ENCODE peak calls at places on chromosomes 6 and 20, in eight cellular contexts. One of them, this sample, is unnamed.
A peak's percentile ranks its signal among the peaks of the same experiment; 100 is the strongest.

GRCh38 chr20:36703530-36703929 is 42.4 kb downstream of the NDRG3 start:
- ATAC-seq in K562: no peak
- ATAC-seq in HepG2: no peak
- ATAC-seq in Panc1: no peak
- ATAC-seq in upper lobe of left lung: no peak
- ATAC-seq in HCT116: no peak
- ATAC-seq in GM12878: no peak
- ATAC-seq in GM23338: no peak
- ATAC-seq in this sample: no peak

GRCh38 chr6:157134402-157135074 is 188.8 kb downstream of the TMEM242 start:
- ATAC-seq in GM12878: no peak
- ATAC-seq in K562: peak; percentile 53
- ATAC-seq in GM23338: no peak
- ATAC-seq in upper lobe of left lung: peak; percentile 53
- ATAC-seq in HepG2: no peak
- ATAC-seq in HCT116: no peak
- ATAC-seq in Panc1: no peak
- ATAC-seq in this sample: no peak

GRCh38 chr6:73774311-73774766 is 78.3 kb downstream of the CD109 start:
- ATAC-seq in HepG2: peak; percentile 44
- ATAC-seq in HCT116: peak; percentile 88
- ATAC-seq in K562: no peak
- ATAC-seq in upper lobe of left lung: peak; percentile 75
- ATAC-seq in Panc1: peak; percentile 95
- ATAC-seq in GM12878: peak; percentile 55
- ATAC-seq in GM23338: no peak
- ATAC-seq in this sample: peak; percentile 70

GRCh38 chr20:4665591-4665990 is 56.1 kb upstream of the PRND start:
- ATAC-seq in GM23338: no peak
- ATAC-seq in HCT116: no peak
- ATAC-seq in upper lobe of left lung: no peak
- ATAC-seq in Panc1: no peak
- ATAC-seq in K562: no peak
- ATAC-seq in GM12878: peak; percentile 25
- ATAC-seq in HepG2: no peak
- ATAC-seq in this sample: no peak

GRCh38 chr6:164039954-164040375 is 625.4 kb downstream of the QKI start:
- ATAC-seq in GM23338: no peak
- ATAC-seq in upper lobe of left lung: peak; percentile 61
- ATAC-seq in GM12878: no peak
- ATAC-seq in Panc1: no peak
- ATAC-seq in HCT116: no peak
- ATAC-seq in HepG2: no peak
- ATAC-seq in K562: peak; percentile 97
- ATAC-seq in this sample: peak; percentile 25

GRCh38 chr6:136890986-136891385 is 31.1 kb upstream of the SLC35D3 start:
- ATAC-seq in upper lobe of left lung: no peak
- ATAC-seq in GM12878: no peak
- ATAC-seq in HCT116: no peak
- ATAC-seq in HepG2: no peak
- ATAC-seq in GM23338: no peak
- ATAC-seq in K562: no peak
- ATAC-seq in Panc1: no peak
- ATAC-seq in this sample: no peak

GRCh38 chr6:28867078-28867414 is 56.7 kb downstream of the TRIM27 start:
- ATAC-seq in GM23338: peak; percentile 8
- ATAC-seq in GM12878: no peak
- ATAC-seq in Panc1: no peak
- ATAC-seq in HepG2: peak; percentile 11
- ATAC-seq in upper lobe of left lung: peak; percentile 24
- ATAC-seq in HCT116: no peak
- ATAC-seq in K562: peak; percentile 51
- ATAC-seq in this sample: no peak

GRCh38 chr6:169075211-169075621 is 178.4 kb downstream of the THBS2 start:
- ATAC-seq in GM23338: no peak
- ATAC-seq in HCT116: no peak
- ATAC-seq in Panc1: no peak
- ATAC-seq in K562: no peak
- ATAC-seq in HepG2: no peak
- ATAC-seq in GM12878: no peak
- ATAC-seq in upper lobe of left lung: peak; percentile 62
- ATAC-seq in this sample: peak; percentile 82

GRCh38 chr6:155352130-155352420 is 37.8 kb upstream of the TFB1M start:
- ATAC-seq in GM12878: no peak
- ATAC-seq in upper lobe of left lung: no peak
- ATAC-seq in Panc1: no peak
- ATAC-seq in GM23338: no peak
- ATAC-seq in HCT116: no peak
- ATAC-seq in K562: no peak
- ATAC-seq in HepG2: no peak
- ATAC-seq in this sample: no peak

GRCh38 chr6:36050947-36051710 is 23.5 kb downstream of the MAPK14 start:
- ATAC-seq in HCT116: no peak
- ATAC-seq in upper lobe of left lung: peak; percentile 67
- ATAC-seq in HepG2: no peak
- ATAC-seq in K562: no peak
- ATAC-seq in GM23338: no peak
- ATAC-seq in Panc1: no peak
- ATAC-seq in GM12878: peak; percentile 17
- ATAC-seq in this sample: peak; percentile 50

GRCh38 chr20:3276400-3277015 is 37.5 kb upstream of the SLC4A11 start:
- ATAC-seq in K562: peak; percentile 95
- ATAC-seq in Panc1: peak; percentile 46
- ATAC-seq in upper lobe of left lung: peak; percentile 44
- ATAC-seq in HepG2: peak; percentile 87
- ATAC-seq in GM12878: peak; percentile 83
- ATAC-seq in GM23338: peak; percentile 88
- ATAC-seq in HCT116: peak; percentile 92
- ATAC-seq in this sample: no peak

GRCh38 chr20:47468290-47469050 is 33.2 kb upstream of the NCOA3 start:
- ATAC-seq in GM12878: peak; percentile 90
- ATAC-seq in GM23338: no peak
- ATAC-seq in HepG2: no peak
- ATAC-seq in upper lobe of left lung: no peak
- ATAC-seq in Panc1: no peak
- ATAC-seq in HCT116: no peak
- ATAC-seq in K562: peak; percentile 50
- ATAC-seq in this sample: no peak

GRCh38 chr6:142819603-142820335 is 125.2 kb downstream of the HIVEP2 start:
- ATAC-seq in HCT116: no peak
- ATAC-seq in GM23338: peak; percentile 22
- ATAC-seq in GM12878: peak; percentile 67
- ATAC-seq in HepG2: no peak
- ATAC-seq in K562: peak; percentile 22
- ATAC-seq in Panc1: peak; percentile 85
- ATAC-seq in upper lobe of left lung: peak; percentile 56
- ATAC-seq in this sample: peak; percentile 29

GRCh38 chr6:27545271-27546046 is 72.6 kb upstream of the ZNF184 start:
- ATAC-seq in Panc1: peak; percentile 85
- ATAC-seq in GM23338: peak; percentile 45
- ATAC-seq in HepG2: peak; percentile 80
- ATAC-seq in upper lobe of left lung: no peak
- ATAC-seq in GM12878: peak; percentile 84
- ATAC-seq in HCT116: peak; percentile 67
- ATAC-seq in K562: peak; percentile 62
- ATAC-seq in this sample: no peak

GRCh38 chr6:3312604-3313167 is 53.9 kb downstream of the PSMG4 start:
- ATAC-seq in upper lobe of left lung: peak; percentile 52
- ATAC-seq in GM23338: no peak
- ATAC-seq in HepG2: no peak
- ATAC-seq in Panc1: no peak
- ATAC-seq in GM12878: no peak
- ATAC-seq in K562: peak; percentile 27
- ATAC-seq in HCT116: no peak
- ATAC-seq in this sample: peak; percentile 59

GRCh38 chr20:49346682-49347081 is 68.8 kb upstream of the ZNFX1 start:
- ATAC-seq in GM12878: peak; percentile 45
- ATAC-seq in HepG2: peak; percentile 89
- ATAC-seq in upper lobe of left lung: no peak
- ATAC-seq in K562: peak; percentile 84
- ATAC-seq in GM23338: peak; percentile 45
- ATAC-seq in HCT116: peak; percentile 80
- ATAC-seq in Panc1: peak; percentile 68
- ATAC-seq in this sample: no peak

GRCh38 chr6:39772559-39773283 is 19.5 kb upstream of the DAAM2 start:
- ATAC-seq in HCT116: no peak
- ATAC-seq in HepG2: no peak
- ATAC-seq in Panc1: no peak
- ATAC-seq in GM23338: no peak
- ATAC-seq in K562: no peak
- ATAC-seq in GM12878: no peak
- ATAC-seq in upper lobe of left lung: peak; percentile 42
- ATAC-seq in this sample: peak; percentile 85

GRCh38 chr6:39777661-39778060 is 14.5 kb upstream of the DAAM2 start:
- ATAC-seq in GM12878: no peak
- ATAC-seq in K562: no peak
- ATAC-seq in Panc1: no peak
- ATAC-seq in upper lobe of left lung: no peak
- ATAC-seq in GM23338: no peak
- ATAC-seq in HCT116: no peak
- ATAC-seq in HepG2: no peak
- ATAC-seq in this sample: peak; percentile 62

GRCh38 chr6:39776581-39776980 is 15.6 kb upstream of the DAAM2 start:
- ATAC-seq in HCT116: no peak
- ATAC-seq in upper lobe of left lung: no peak
- ATAC-seq in GM23338: peak; percentile 46
- ATAC-seq in K562: no peak
- ATAC-seq in Panc1: no peak
- ATAC-seq in GM12878: no peak
- ATAC-seq in HepG2: no peak
- ATAC-seq in this sample: no peak

GRCh38 chr6:39778581-39779270 is 13.4 kb upstream of the DAAM2 start:
- ATAC-seq in upper lobe of left lung: no peak
- ATAC-seq in GM12878: no peak
- ATAC-seq in Panc1: no peak
- ATAC-seq in GM23338: no peak
- ATAC-seq in HepG2: no peak
- ATAC-seq in K562: no peak
- ATAC-seq in HCT116: no peak
- ATAC-seq in this sample: no peak

DNA sequence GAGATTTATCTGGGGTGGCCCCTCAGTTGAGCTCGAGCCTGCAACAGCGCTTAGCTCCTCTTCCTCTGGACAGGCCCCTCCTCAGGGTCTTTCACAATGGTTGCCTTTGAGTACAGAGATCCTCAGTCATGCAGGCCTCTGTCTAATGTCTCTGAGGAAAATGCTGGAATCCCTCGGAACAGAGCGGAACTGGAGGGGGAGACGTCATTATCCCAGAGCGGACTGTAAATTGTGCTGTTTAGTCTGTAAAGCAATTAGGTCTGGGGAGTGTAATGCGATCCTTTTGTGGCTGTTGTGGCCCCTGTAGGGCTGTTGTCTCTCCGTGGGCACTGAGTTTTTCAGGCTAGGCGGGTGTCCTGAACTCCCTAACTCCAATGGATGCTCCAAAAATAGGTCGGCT is 15.0 kb upstream of the DAAM2 start:
- ATAC-seq in Panc1: no peak
- ATAC-seq in upper lobe of left lung: no peak
- ATAC-seq in GM12878: no peak
- ATAC-seq in GM23338: peak; percentile 77
- ATAC-seq in HCT116: no peak
- ATAC-seq in K562: no peak
- ATAC-seq in HepG2: no peak
- ATAC-seq in this sample: peak; percentile 3
- TF ChIP-seq CTCF in Panc1: no peak
- TF ChIP-seq CTCF in upper lobe of left lung: no peak
- TF ChIP-seq CTCF in GM12878: no peak
- TF ChIP-seq CTCF in GM23338: no peak
- TF ChIP-seq CTCF in HCT116: no peak
- TF ChIP-seq CTCF in K562: no peak
- TF ChIP-seq CTCF in HepG2: no peak
- TF ChIP-seq CTCF in this sample: no peak

DNA sequence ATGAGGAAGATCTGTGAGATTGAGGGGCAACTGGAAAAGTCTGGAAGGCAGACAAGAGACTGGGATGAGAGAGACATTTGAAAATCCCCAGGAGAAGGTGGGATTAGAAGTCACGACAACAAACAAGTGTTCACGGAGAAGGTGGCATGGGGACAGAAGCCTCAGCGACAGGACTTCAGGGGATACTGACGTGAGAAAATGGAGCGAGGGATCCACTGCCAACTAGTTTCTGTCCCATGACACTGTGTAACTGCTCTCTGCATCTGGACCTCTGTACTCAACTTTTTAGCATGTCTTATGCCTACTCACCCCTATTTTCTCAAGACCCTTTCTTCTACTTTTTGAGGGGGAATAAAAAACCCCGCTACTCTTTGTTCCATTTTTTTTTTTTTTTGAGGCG is 18.3 kb upstream of the ZBTB2 start:
- ATAC-seq in Panc1: no peak
- ATAC-seq in K562: no peak
- ATAC-seq in upper lobe of left lung: no peak
- ATAC-seq in GM23338: no peak
- ATAC-seq in GM12878: no peak
- ATAC-seq in HCT116: no peak
- ATAC-seq in HepG2: peak; percentile 2
- ATAC-seq in this sample: no peak
- TF ChIP-seq POLR2AphosphoS5 in Panc1: no peak
- TF ChIP-seq POLR2AphosphoS5 in K562: no peak
- TF ChIP-seq POLR2AphosphoS5 in upper lobe of left lung: no peak
- TF ChIP-seq POLR2AphosphoS5 in GM23338: no peak
- TF ChIP-seq POLR2AphosphoS5 in GM12878: no peak
- TF ChIP-seq POLR2AphosphoS5 in HCT116: no peak
- TF ChIP-seq POLR2AphosphoS5 in HepG2: no peak
- TF ChIP-seq POLR2AphosphoS5 in this sample: no peak

GRCh38 chr6:42301986-42302385 is 84.3 kb upstream of the MRPS10 start:
- ATAC-seq in K562: no peak
- ATAC-seq in upper lobe of left lung: no peak
- ATAC-seq in GM23338: peak; percentile 40
- ATAC-seq in GM12878: no peak
- ATAC-seq in HCT116: no peak
- ATAC-seq in HepG2: no peak
- ATAC-seq in Panc1: no peak
- ATAC-seq in this sample: no peak
- TF ChIP-seq CTCF in K562: no peak
- TF ChIP-seq CTCF in upper lobe of left lung: no peak
- TF ChIP-seq CTCF in GM23338: no peak
- TF ChIP-seq CTCF in GM12878: no peak
- TF ChIP-seq CTCF in HCT116: no peak
- TF ChIP-seq CTCF in HepG2: no peak
- TF ChIP-seq CTCF in Panc1: no peak
- TF ChIP-seq CTCF in this sample: no peak

DNA sequence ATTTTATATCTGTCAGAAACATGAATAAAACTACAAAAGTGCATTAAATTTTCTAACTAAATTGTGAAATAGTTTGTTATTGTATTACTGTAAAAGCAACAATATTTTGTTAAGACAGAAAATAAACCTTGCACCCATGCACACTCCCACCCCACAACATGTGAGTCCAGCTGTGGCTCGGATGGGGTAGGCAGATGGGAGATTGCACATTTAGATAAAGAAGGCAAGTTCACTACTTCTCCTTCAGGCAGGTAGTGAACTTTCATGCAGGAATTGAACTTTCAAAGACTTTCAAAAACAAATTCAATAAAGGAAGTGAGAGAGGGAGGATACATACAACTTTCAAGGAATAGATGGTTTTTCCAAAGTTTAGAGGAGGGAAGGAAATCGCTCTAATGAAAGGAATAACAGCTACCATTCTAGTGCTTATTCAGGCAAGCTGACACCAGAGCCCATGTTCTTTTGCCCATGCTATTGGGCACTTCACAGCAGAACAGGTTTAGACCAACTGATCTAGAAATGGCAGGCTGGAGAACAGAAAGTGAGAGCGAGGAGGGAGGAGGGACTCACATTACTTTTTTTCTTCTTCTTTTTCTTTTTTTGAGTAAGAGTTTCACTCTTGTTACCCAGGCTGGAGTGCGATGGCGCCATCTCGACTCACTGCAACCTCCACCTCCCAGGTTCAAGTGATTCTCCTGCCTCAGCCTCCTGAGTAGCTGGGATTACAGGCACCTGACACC is 28.5 kb downstream of the SF3B5 start:
- ATAC-seq in upper lobe of left lung: no peak
- ATAC-seq in Panc1: no peak
- ATAC-seq in GM23338: no peak
- ATAC-seq in GM12878: peak; percentile 47
- ATAC-seq in K562: no peak
- ATAC-seq in HCT116: no peak
- ATAC-seq in HepG2: no peak
- ATAC-seq in this sample: no peak
- TF ChIP-seq POLR2AphosphoS5 in upper lobe of left lung: no peak
- TF ChIP-seq POLR2AphosphoS5 in Panc1: no peak
- TF ChIP-seq POLR2AphosphoS5 in GM23338: no peak
- TF ChIP-seq POLR2AphosphoS5 in GM12878: peak; percentile 56
- TF ChIP-seq POLR2AphosphoS5 in K562: no peak
- TF ChIP-seq POLR2AphosphoS5 in HCT116: no peak
- TF ChIP-seq POLR2AphosphoS5 in HepG2: no peak
- TF ChIP-seq POLR2AphosphoS5 in this sample: no peak

This sample was measured in gastroesophageal sphincter.